ENCODE peak calls at places on chromosome 7, in seven cellular contexts. P is cardiac muscle cell; D is GM12892; C is GM04504; A is activated T-helper 2 cell treated with anti-CD3 and anti-CD28 coated beads, Interferon-gamma antibody, Interleukin-2, Interleukin-4, amounts not matched to agents 10 μg/mL and 5 μg/mL and 100 μg/mL, durations not matched to agents 14 hours and 24 hours and 36 hours; Z is Right ventricle myocardium inferior; X is NAMALWA. J is an unnamed sample.

GRCh38 chr7:49324707-49325106 is 400.4 kb downstream of the CDC14C start:
- DNase-seq in Z (no peak), C (no peak), D (no peak), P (peak), A (no peak), X (peak), J (no peak)

GRCh38 chr7:46015107-46015868 is 94.2 kb upstream of the IGFBP3 start:
- DNase-seq in A (no peak), P (peak), D (no peak), X (peak), C (no peak), Z (peak), J (peak)

GRCh38 chr7:155277385-155277994 is 20.2 kb upstream of the INSIG1 start:
- DNase-seq in C (no peak), Z (no peak), D (no peak), A (no peak), X (no peak), P (no peak), J (no peak)

GRCh38 chr7:84336303-84336702 is 141.7 kb upstream of the SEMA3A start:
- DNase-seq in X (peak), A (no peak), D (no peak), Z (no peak), P (peak), C (no peak), J (no peak)

GRCh38 chr7:112898432-112899290 is 108.5 kb upstream of the TMEM168 start:
- DNase-seq in A (no peak), Z (no peak), D (no peak), C (peak), P (peak), X (peak), J (no peak)

GRCh38 chr7:24715661-24716479 is 41.4 kb downstream of the GSDME start:
- DNase-seq in Z (no peak), C (no peak), A (no peak), X (peak), D (no peak), P (peak), J (no peak)

GRCh38 chr7:157302314-157302711 is 34.5 kb upstream of the DNAJB6 start:
- DNase-seq in D (peak), P (no peak), Z (peak), C (no peak), X (peak), A (peak), J (peak)

GRCh38 chr7:45259966-45260646 is 102.5 kb downstream of the RAMP3 start:
- DNase-seq in D (peak), X (peak), P (peak), Z (peak), A (peak), C (no peak), J (peak)

J was measured in kidney.